ENCODE peak calls at places on chromosome 6, in five cellular contexts. M is cardiac muscle cell, W is uterus, K is H1, P is left ventricle myocardium inferior. I is an unnamed sample.

GRCh38 chr6:17574871-17575560 is 25.1 kb upstream of the FAM8A1 start:
- DNase-seq in W (no peak), M (no peak), P (no peak), K (no peak), I (no peak)

GRCh38 chr6:73985891-73986290 is 289.9 kb downstream of the CD109 start:
- DNase-seq in K (no peak), P (no peak), M (no peak), W (no peak), I (no peak)

GRCh38 chr6:38154731-38155130 is 335.2 kb downstream of the ZFAND3 start:
- DNase-seq in P (no peak), W (no peak), K (no peak), M (no peak), I (no peak)

GRCh38 chr6:25384234-25384633 is 105.1 kb downstream of the CARMIL1 start:
- DNase-seq in K (no peak), P (no peak), W (no peak), M (no peak), I (no peak)

GRCh38 chr6:169904051-169904922 is 152.9 kb downstream of the ERMARD start:
- DNase-seq in P (no peak), K (no peak), M (no peak), W (no peak), I (no peak)

GRCh38 chr6:139926711-139927110 is 552.3 kb upstream of the CITED2 start:
- DNase-seq in P (no peak), K (no peak), M (no peak), W (no peak), I (no peak)

GRCh38 chr6:42745083-42745637 is 743 bp downstream of the TBCC start:
- DNase-seq in W (peak; percentile 28), K (peak; percentile 56), P (no peak), M (peak; percentile 38), I (peak; percentile 72)

GRCh38 chr6:19394687-19395086 is 442.5 kb upstream of the ID4 start:
- DNase-seq in P (no peak), M (no peak), W (no peak), K (no peak), I (no peak)

GRCh38 chr6:90131614-90132423 is 164.8 kb downstream of the BACH2 start:
- DNase-seq in W (peak; percentile 55), K (no peak), M (peak; percentile 20), P (peak; percentile 44), I (no peak)

GRCh38 chr6:81534934-81535465 is 217.5 kb downstream of the TENT5A start:
- DNase-seq in W (no peak), P (no peak), M (no peak), K (no peak), I (no peak)

GRCh38 chr6:9002833-9003232 is 567.5 kb upstream of the SLC35B3 start:
- DNase-seq in W (no peak), P (no peak), K (no peak), M (no peak), I (no peak)

GRCh38 chr6:56450882-56451739 is 191.6 kb downstream of the DST start:
- DNase-seq in K (no peak), P (peak; percentile 84), M (no peak), W (peak; percentile 72), I (peak; percentile 89)

GRCh38 chr6:31004285-31004684 is 6.0 kb upstream of the MUC22 start:
- DNase-seq in P (no peak), W (no peak), K (no peak), M (no peak), I (no peak)

GRCh38 chr6:72175936-72176335 is 289.6 kb downstream of the RIMS1 start:
- DNase-seq in P (no peak), W (no peak), K (no peak), M (no peak), I (no peak)

GRCh38 chr6:53343092-53343491 is 5.7 kb downstream of the ELOVL5 start:
- DNase-seq in M (no peak), P (no peak), K (no peak), W (no peak), I (no peak)
- H3K4me1 ChIP-seq in M (peaks cover 9% of the 10 kb centered on the region), P (peaks cover 70% of the 10 kb centered on the region), K (peaks cover 10% of the 10 kb centered on the region), W (no peaks in the 10 kb centered on the region), I (peaks cover 31% of the 10 kb centered on the region)

GRCh38 chr6:35955970-35956369 is 35.1 kb upstream of the SRPK1 start:
- DNase-seq in K (no peak), P (no peak), M (no peak), W (no peak), I (no peak)
- TF ChIP-seq CTCF in K (peak; percentile 53), P (no peak), M (peak; percentile 12), W (no peak), I (no peak)

GRCh38 chr6:40210628-40211056 is 276.4 kb upstream of the MOCS1 start:
- DNase-seq in P (no peak), K (peak; percentile 40), W (no peak), M (no peak), I (no peak)

GRCh38 chr6:40205004-40205403 is 270.7 kb upstream of the MOCS1 start:
- DNase-seq in W (no peak), P (no peak), K (no peak), M (no peak), I (no peak)

DNA sequence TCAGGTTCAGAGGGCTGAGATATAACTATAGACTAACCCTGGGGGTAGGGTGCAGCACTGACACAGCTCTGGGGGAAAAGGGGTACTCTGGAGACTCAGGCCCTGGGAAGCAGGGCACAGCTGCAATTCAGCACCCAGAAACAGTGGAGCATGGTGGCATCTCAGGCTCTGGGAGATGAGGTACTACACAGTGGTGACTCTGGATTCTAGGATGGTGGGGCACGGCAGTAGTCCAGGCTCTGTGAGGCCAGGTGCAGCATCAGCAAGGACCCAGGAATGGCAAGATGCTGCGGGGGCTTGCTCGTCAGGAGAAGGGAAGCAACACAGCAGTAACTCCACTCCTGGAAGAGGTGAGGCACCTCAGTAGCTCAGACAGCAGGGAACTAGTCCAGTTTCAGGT is 271.5 kb upstream of the MOCS1 start:
- DNase-seq in M (no peak), P (no peak), W (no peak), K (no peak), I (no peak)
- H3K4me1 ChIP-seq in M (no peaks in the 10 kb centered on the region), P (peaks cover 4% of the 10 kb centered on the region), W (no peaks in the 10 kb centered on the region), K (no peaks in the 10 kb centered on the region), I (no peaks in the 10 kb centered on the region)

GRCh38 chr6:13328076-13328874 is at the start of gene TBC1D7:
- DNase-seq in K (peak; percentile 97), P (peak; percentile 93), W (peak; percentile 91), M (peak; percentile 92), I (peak; percentile 90)
- TF ChIP-seq CTCF in K (no peak), P (peak; percentile 34), W (no peak), M (peak; percentile 18), I (peak; percentile 21)

DNA sequence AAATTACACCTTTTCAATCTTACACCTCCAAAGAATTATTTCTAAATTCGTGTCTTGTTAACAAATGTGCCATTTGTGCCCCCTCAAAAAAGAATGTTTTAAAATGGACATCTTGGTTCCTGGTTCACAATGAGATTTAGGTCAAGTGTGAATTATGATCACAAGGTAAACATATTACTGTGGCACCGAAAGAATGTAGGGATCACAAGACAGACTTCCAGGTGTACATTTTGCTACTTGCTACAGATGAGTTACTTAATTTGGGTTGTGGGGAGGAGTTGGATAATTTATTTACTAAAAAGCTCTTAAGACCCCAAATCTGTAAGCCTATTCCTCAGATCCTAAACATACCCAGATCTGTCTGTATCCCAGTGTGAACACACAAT is 25.0 kb upstream of the ADTRP start:
- DNase-seq in M (no peak), P (no peak), K (no peak), W (no peak), I (no peak)
- H3K4me1 ChIP-seq in M (no peaks in the 10 kb centered on the region), P (no peaks in the 10 kb centered on the region), K (peaks cover 7% of the 10 kb centered on the region), W (no peaks in the 10 kb centered on the region), I (no peaks in the 10 kb centered on the region)

GRCh38 chr6:28896505-28897392 is 27.0 kb downstream of the TRIM27 start:
- DNase-seq in M (peak; percentile 74), W (peak; percentile 62), K (peak; percentile 71), P (peak; percentile 44), I (peak; percentile 60)
- TF ChIP-seq CTCF in M (no peak), W (peak; percentile 41), K (no peak), P (peak; percentile 47), I (peak; percentile 29)

GRCh38 chr6:157095569-157095968 is 227.8 kb downstream of the TMEM242 start:
- DNase-seq in W (no peak), P (no peak), M (no peak), K (no peak), I (no peak)
- H3K4me1 ChIP-seq in W (peaks cover 9% of the 10 kb centered on the region), P (peaks cover 71% of the 10 kb centered on the region), M (peaks cover 13% of the 10 kb centered on the region), K (peaks cover 9% of the 10 kb centered on the region), I (no peaks in the 10 kb centered on the region)

DNA sequence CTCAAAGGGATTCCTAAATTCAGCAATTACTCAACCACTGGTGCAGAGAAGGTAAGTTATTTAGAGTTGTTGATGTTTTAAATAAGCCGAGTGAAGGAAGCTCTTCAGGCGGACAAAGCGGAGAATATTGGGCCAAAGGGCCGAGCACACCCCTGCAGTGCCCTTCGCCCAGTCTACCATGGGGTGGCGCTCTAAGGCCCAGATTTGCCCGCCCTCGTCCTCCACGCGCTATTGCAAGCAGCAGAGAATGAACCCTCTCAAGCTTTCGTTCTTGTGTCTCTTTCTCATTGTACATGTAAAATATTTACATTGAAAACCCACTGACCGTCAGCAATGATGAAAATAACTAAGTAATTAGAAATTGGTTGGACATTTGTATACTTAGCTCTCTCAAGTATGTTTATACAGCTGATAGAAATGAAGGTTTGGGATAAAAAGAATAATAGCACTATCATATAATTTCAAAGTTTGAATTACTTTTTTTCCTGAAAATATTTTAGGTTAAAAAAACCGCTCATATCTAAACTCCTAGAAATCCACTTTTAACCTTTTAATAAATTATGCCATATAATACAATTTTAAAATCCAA is 195.0 kb upstream of the CEP162 start:
- DNase-seq in P (peak; percentile 46), W (no peak), M (peak; percentile 82), K (peak; percentile 92), I (peak; percentile 33)
- TF ChIP-seq CTCF in P (peak; percentile 58), W (peak; percentile 18), M (peak; percentile 96), K (peak; percentile 98), I (peak; percentile 80)

GRCh38 chr6:4932506-4932903 is 71.3 kb downstream of the RPP40 start:
- DNase-seq in P (no peak), W (no peak), K (peak; percentile 39), M (no peak), I (no peak)

GRCh38 chr6:4929319-4929718 is 74.5 kb downstream of the RPP40 start:
- DNase-seq in P (no peak), K (no peak), M (no peak), W (no peak), I (no peak)

GRCh38 chr6:4930025-4930692 is 73.7 kb downstream of the RPP40 start:
- DNase-seq in M (peak; percentile 24), P (no peak), W (no peak), K (peak; percentile 41), I (no peak)

GRCh38 chr6:4928426-4928825 is 75.4 kb downstream of the RPP40 start:
- DNase-seq in K (no peak), P (no peak), M (no peak), W (no peak), I (no peak)

GRCh38 chr6:4931530-4932505 is 72.0 kb downstream of the RPP40 start:
- DNase-seq in M (peak; percentile 34), P (no peak), K (peak; percentile 38), W (no peak), I (no peak)
- H3K4me1 ChIP-seq in M (peaks cover 32% of the 10 kb centered on the region), P (peaks cover 54% of the 10 kb centered on the region), K (peaks cover 24% of the 10 kb centered on the region), W (no peaks in the 10 kb centered on the region), I (peaks cover 6% of the 10 kb centered on the region)